ENCODE peak calls at places on chromosomes 1 and 21, in eight cellular contexts. B is heart right ventricle; V is endodermal cell; F is ovary; E is CD4-positive, CD25-positive, alpha-beta regulatory T cell; Y is endothelial cell of umbilical vein; O is tibial nerve; U is mammary epithelial cell. Q is an unnamed sample. For H3K27me3 and H3K9me3, the result is how much of the 10 kb centered on the place peaks cover.

GRCh38 chr1:71049951-71050598 is 2.5 kb upstream of the PTGER3 start:
- DNase-seq in B (no peak), V (peak), F (no peak), E (no peak), Y (peak), O (no peak), U (peak), Q (no peak)

GRCh38 chr21:42646836-42647235 is 6.6 kb upstream of the PDE9A start:
- DNase-seq in B (no peak), V (no peak), F (no peak), E (no peak), Y (no peak), O (no peak), U (no peak), Q (no peak)

GRCh38 chr1:175188936-175189335 is 3.6 kb downstream of the KIAA0040 start:
- DNase-seq in B (no peak), V (no peak), F (no peak), E (peak), Y (no peak), O (no peak), U (no peak), Q (peak)

GRCh38 chr1:170145691-170146676 is at the start of gene NTMT2:
- DNase-seq in B (peak), V (peak), F (no peak), E (no peak), Y (no peak), O (no peak), U (peak), Q (no peak)

GRCh38 chr1:161772397-161772796 is 6.3 kb downstream of the ATF6 start:
- DNase-seq in B (no peak), V (no peak), F (no peak), E (no peak), Y (peak), O (no peak), U (no peak), Q (no peak)

GRCh38 chr21:45536301-45537081 is 5.7 kb downstream of the SLC19A1 start:
- DNase-seq in B (no peak), V (peak), F (peak), E (no peak), Y (no peak), O (peak), U (no peak), Q (no peak)

GRCh38 chr21:16425297-16425696 is 695.5 kb downstream of the USP25 start:
- DNase-seq in B (no peak), V (no peak), F (no peak), E (no peak), Y (peak), O (no peak), U (no peak), Q (no peak)

GRCh38 chr1:170460379-170460778 is 71.6 kb upstream of the GORAB start:
- DNase-seq in B (no peak), V (no peak), F (no peak), E (no peak), Y (no peak), O (no peak), U (no peak), Q (no peak)

GRCh38 chr1:181390350-181391080 is 92.8 kb upstream of the CACNA1E start:
- DNase-seq in B (no peak), V (peak), F (no peak), E (no peak), Y (no peak), O (no peak), U (no peak), Q (no peak)

GRCh38 chr21:43812139-43812821 is 22.9 kb downstream of the RRP1 start:
- DNase-seq in B (no peak), V (no peak), F (no peak), E (no peak), Y (peak), O (no peak), U (peak), Q (no peak)

GRCh38 chr1:153880962-153881361 is 41.8 kb downstream of the GATAD2B start:
- DNase-seq in B (peak), V (no peak), F (peak), E (no peak), Y (peak), O (peak), U (peak), Q (no peak)

GRCh38 chr1:214277704-214278635 is 3.0 kb upstream of the SMYD2 start:
- DNase-seq in B (no peak), V (no peak), F (no peak), E (no peak), Y (no peak), O (no peak), U (no peak), Q (no peak)

GRCh38 chr1:39754026-39754569 is 15.4 kb downstream of the PPIE start:
- DNase-seq in B (no peak), V (no peak), F (no peak), E (no peak), Y (peak), O (no peak), U (no peak), Q (no peak)

GRCh38 chr1:45623972-45624371 is at the start of gene CCDC17:
- DNase-seq in B (no peak), V (no peak), F (no peak), E (no peak), Y (no peak), O (no peak), U (peak), Q (no peak)

GRCh38 chr1:112337028-112337531 is 58.9 kb upstream of the CTTNBP2NL start:
- DNase-seq in B (peak), V (peak), F (no peak), E (no peak), Y (peak), O (no peak), U (peak), Q (no peak)

GRCh38 chr1:67818725-67819301 is 14.5 kb downstream of the GNG12 start:
- DNase-seq in B (no peak), V (no peak), F (no peak), E (no peak), Y (no peak), O (no peak), U (no peak), Q (no peak)

GRCh38 chr1:41843378-41843777 is 75.3 kb downstream of the HIVEP3 start:
- DNase-seq in B (no peak), V (no peak), F (no peak), E (no peak), Y (peak), O (no peak), U (peak), Q (no peak)

GRCh38 chr1:201126832-201127754 is at the start of gene ASCL5:
- DNase-seq in B (no peak), V (peak), F (no peak), E (no peak), Y (peak), O (no peak), U (peak), Q (no peak)

GRCh38 chr21:43829161-43829560 is 35.9 kb upstream of the AGPAT3 start:
- DNase-seq in B (no peak), V (no peak), F (no peak), E (no peak), Y (no peak), O (no peak), U (no peak), Q (no peak)

GRCh38 chr1:199295102-199295501 is 656.3 kb downstream of the PTPRC start:
- DNase-seq in B (no peak), V (no peak), F (no peak), E (no peak), Y (no peak), O (no peak), U (no peak), Q (no peak)

GRCh38 chr1:202237052-202237451 is 43.5 kb downstream of the LGR6 start:
- DNase-seq in B (peak), V (peak), F (no peak), E (no peak), Y (peak), O (no peak), U (peak), Q (no peak)

GRCh38 chr1:155569988-155570592 is 7.5 kb upstream of the ASH1L start:
- DNase-seq in B (no peak), V (peak), F (no peak), E (no peak), Y (no peak), O (no peak), U (peak), Q (no peak)

GRCh38 chr1:184745110-184745509 is 9.5 kb downstream of the EDEM3 start:
- DNase-seq in B (no peak), V (no peak), F (no peak), E (no peak), Y (no peak), O (no peak), U (no peak), Q (no peak)

GRCh38 chr1:46401514-46401913 is 7.4 kb downstream of the FAAH start:
- DNase-seq in B (no peak), V (no peak), F (no peak), E (no peak), Y (no peak), O (no peak), U (peak), Q (no peak)

GRCh38 chr1:18962121-18962721 is 5.7 kb upstream of the IFFO2 start:
- DNase-seq in B (no peak), V (no peak), F (no peak), E (no peak), Y (no peak), O (no peak), U (peak), Q (no peak)

GRCh38 chr1:156582388-156583022 is 3.0 kb downstream of the TTC24 start:
- DNase-seq in B (no peak), V (peak), F (no peak), E (no peak), Y (no peak), O (no peak), U (no peak), Q (no peak)

GRCh38 chr1:24688621-24689195 is 45.6 kb downstream of the SRRM1 start:
- DNase-seq in B (peak), V (peak), F (peak), E (peak), Y (peak), O (peak), U (peak), Q (peak)

GRCh38 chr1:200888349-200888838 is 6.3 kb upstream of the INAVA start:
- DNase-seq in B (no peak), V (peak), F (no peak), E (peak), Y (no peak), O (no peak), U (peak), Q (peak)

GRCh38 chr1:197913495-197914276 is 3.5 kb upstream of the LHX9 start:
- DNase-seq in B (no peak), V (peak), F (no peak), E (no peak), Y (no peak), O (no peak), U (no peak), Q (no peak)

GRCh38 chr1:197912739-197913494 is 4.3 kb upstream of the LHX9 start:
- DNase-seq in B (no peak), V (peak), F (no peak), E (no peak), Y (no peak), O (no peak), U (no peak), Q (no peak)

GRCh38 chr1:197915797-197916686 is 1.1 kb upstream of the LHX9 start:
- DNase-seq in B (peak), V (peak), F (peak), E (no peak), Y (peak), O (no peak), U (peak), Q (no peak)

GRCh38 chr1:197915217-197915616 is 2.0 kb upstream of the LHX9 start:
- DNase-seq in B (no peak), V (peak), F (no peak), E (no peak), Y (no peak), O (no peak), U (no peak), Q (no peak)

DNA sequence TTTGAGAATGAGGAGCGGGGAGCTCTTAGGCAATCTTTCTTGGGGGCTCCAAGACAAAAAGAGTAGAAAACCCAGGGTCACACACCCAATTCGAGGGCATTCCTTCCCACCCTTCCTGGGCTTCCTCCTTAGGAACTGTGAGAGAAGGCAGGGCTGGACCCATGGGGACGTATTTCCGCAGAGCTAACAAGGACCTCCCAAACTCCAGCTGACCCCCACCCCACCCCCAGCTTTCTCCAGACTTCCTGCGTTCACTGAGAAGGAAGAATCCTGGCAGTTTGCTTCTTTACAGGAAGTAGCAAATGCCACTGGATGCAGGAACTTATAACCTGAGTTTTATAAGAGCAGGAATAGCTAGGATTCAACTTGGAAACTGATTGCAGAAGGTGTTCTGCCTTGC is 2.7 kb upstream of the LHX9 start:
- DNase-seq in B (no peak), V (peak), F (no peak), E (no peak), Y (no peak), O (no peak), U (no peak), Q (no peak)
- H3K27me3 ChIP-seq in B (half or more), V (half or more), F (under half), E (half or more), Y (half or more), O (half or more), U (half or more), Q (half or more)

GRCh38 chr1:29563571-29563970 is 327.2 kb downstream of the PTPRU start:
- DNase-seq in B (no peak), V (no peak), F (no peak), E (no peak), Y (peak), O (no peak), U (peak), Q (no peak)
- H3K9me3 ChIP-seq in B (under half), V (under half), F (under half), E (under half), Y (under half), O (under half), U (under half), Q (under half)

GRCh38 chr21:35350965-35351364 is 301.9 kb upstream of the RUNX1 start:
- DNase-seq in B (no peak), V (no peak), F (no peak), E (no peak), Y (no peak), O (no peak), U (peak), Q (no peak)

GRCh38 chr21:35352066-35352770 is 303.1 kb upstream of the RUNX1 start:
- DNase-seq in B (no peak), V (no peak), F (no peak), E (no peak), Y (no peak), O (no peak), U (peak), Q (no peak)

GRCh38 chr21:35352787-35353186 is 303.7 kb upstream of the RUNX1 start:
- DNase-seq in B (no peak), V (no peak), F (no peak), E (no peak), Y (no peak), O (no peak), U (no peak), Q (no peak)

GRCh38 chr21:35351434-35351833 is 302.3 kb upstream of the RUNX1 start:
- DNase-seq in B (no peak), V (no peak), F (no peak), E (no peak), Y (no peak), O (no peak), U (no peak), Q (no peak)

GRCh38 chr21:35354078-35354477 is 305.0 kb upstream of the RUNX1 start:
- DNase-seq in B (no peak), V (no peak), F (no peak), E (no peak), Y (no peak), O (no peak), U (no peak), Q (no peak)
- H3K27me3 ChIP-seq in B (under half), V (under half), F (under half), E (under half), Y (under half), O (under half), U (under half), Q (under half)

DNA sequence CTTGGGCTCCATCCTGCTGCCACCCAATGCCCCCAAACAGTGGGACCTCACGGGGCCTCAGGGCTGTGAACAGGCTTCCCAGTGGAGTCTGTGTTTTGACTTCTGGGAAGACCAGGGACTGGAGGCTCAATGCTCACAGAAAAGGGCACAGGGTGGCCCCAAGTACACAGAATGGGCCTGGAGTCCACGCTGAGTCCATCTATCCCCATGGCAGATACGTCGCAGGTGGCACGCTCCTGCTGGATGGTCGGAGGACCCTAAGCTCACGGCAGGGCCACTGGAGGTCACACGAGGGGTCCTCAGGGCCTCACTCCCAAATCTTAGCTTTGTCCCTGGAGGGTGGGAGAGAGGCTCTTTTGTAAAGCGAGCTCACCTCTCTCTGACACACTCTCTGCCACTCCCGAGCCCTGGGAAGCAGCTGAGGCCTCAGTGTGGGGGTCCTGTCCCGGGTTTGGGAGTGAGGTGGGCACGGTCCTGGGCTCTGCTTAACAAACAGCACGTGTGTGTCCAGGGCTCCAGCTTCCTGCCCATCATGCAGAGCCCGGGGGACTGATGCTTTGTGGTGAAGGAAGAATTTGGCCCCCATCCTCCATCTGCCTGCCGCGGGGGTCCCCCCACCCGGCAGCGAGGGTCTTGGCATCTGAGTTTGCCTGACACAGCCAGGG is 27.2 kb upstream of the TTC34 start:
- DNase-seq in B (no peak), V (no peak), F (no peak), E (no peak), Y (no peak), O (no peak), U (no peak), Q (no peak)
- H3K9me3 ChIP-seq in B (under half), V (under half), F (under half), E (under half), Y (under half), O (under half), U (under half), Q (under half)

DNA sequence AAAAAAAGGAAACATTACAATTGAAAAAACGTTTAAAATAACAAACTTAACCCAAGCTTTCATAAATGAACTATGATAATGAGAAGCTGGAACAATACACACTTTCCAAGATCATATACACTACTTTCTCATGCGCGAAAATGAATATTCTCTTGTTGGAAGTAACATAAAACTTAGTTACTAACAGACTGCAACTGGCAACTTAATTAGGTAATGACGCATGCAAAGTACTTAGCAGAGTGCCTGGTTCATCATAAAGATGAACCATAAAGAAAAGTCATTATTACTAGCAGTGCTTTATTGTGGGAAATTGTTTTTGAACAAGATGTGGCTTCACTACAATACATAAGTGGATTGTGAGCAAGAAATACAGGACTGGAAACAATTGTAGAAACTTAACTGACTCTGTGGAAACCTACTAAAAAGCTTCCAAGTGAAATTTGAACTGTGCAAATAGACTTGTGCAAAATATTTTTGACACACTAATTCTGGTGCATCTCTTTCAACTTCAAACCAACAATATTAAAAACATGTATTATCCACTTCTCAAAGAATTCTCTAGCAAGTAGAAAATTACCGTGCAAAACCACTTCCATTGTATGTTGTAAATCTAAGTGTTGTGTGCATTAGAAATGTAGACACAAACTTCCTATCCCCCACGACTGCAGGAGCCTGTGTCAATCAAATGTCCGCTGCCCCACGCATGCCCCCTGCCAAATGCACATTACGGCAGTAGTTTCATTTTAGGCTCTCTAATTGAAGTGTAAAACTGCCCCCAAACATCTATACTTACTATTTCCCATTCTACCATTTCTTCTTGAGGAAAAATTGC is 2.0 kb downstream of the ARHGAP29 start:
- DNase-seq in B (no peak), V (no peak), F (no peak), E (no peak), Y (no peak), O (no peak), U (no peak), Q (no peak)
- H3K27me3 ChIP-seq in B (under half), V (under half), F (under half), E (under half), Y (under half), O (under half), U (under half), Q (under half)

DNA sequence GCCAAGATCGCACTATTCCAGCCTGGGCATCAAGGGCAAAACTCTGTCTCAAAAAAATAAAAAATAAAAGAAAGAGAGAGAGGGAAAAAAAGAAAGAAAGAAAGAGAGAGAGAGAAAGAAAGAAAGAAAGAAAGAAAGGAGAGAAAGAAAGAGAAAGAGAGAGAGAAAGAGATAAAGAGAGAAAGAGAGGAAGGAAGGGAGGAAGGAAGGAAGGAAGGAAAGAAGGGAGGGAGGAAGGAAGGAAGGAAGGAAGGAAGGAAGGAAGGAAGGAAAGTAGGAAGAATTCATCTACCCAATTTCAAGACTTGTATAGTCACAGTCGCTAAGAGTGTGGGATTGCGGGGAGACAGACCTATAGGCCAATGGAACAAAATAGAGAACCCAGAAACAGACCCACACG is 290.6 kb downstream of the NPHP4 start:
- DNase-seq in B (no peak), V (no peak), F (no peak), E (no peak), Y (no peak), O (no peak), U (no peak), Q (no peak)
- H3K9me3 ChIP-seq in B (under half), V (under half), F (under half), E (under half), Y (under half), O (under half), U (under half), Q (under half)

GRCh38 chr1:232470711-232471110 is 159.2 kb downstream of the SIPA1L2 start:
- DNase-seq in B (no peak), V (no peak), F (no peak), E (no peak), Y (no peak), O (no peak), U (no peak), Q (no peak)
- H3K27me3 ChIP-seq in B (under half), V (under half), F (under half), E (under half), Y (under half), O (under half), U (under half), Q (under half)

Q was measured in effector memory CD4-positive, alpha-beta T cell.